ENCODE peak calls at places on chromosomes 12 and 14, in four cellular contexts. T is foreskin fibroblast, A is uterus, M is IMR-90. H is an unnamed sample.

GRCh38 chr12:51371295-51371953 is 19.8 kb downstream of the GALNT6 start:
- DNase-seq in T (peak), A (peak), M (peak), H (peak)

GRCh38 chr14:58199726-58200479 is at the start of gene ACTR10:
- DNase-seq in T (peak), A (peak), M (peak), H (peak)

GRCh38 chr12:79514730-79515525 is 175.8 kb downstream of the PAWR start:
- DNase-seq in T (peak), A (no peak), M (peak), H (no peak)

GRCh38 chr14:101109347-101109638 is 205.8 kb upstream of the RTL1 start:
- DNase-seq in T (no peak), A (no peak), M (no peak), H (no peak)

GRCh38 chr14:103296007-103296406 is 38.0 kb upstream of the EIF5 start:
- DNase-seq in T (peak), A (no peak), M (peak), H (peak)

GRCh38 chr14:64857979-64858740 is 21.5 kb downstream of the SPTB start:
- DNase-seq in T (no peak), A (no peak), M (no peak), H (no peak)

GRCh38 chr12:127083028-127083949 is 1183.7 kb upstream of the TMEM132C start:
- DNase-seq in T (peak), A (peak), M (peak), H (peak)

GRCh38 chr12:11653215-11653753 is 3.8 kb downstream of the ETV6 start:
- DNase-seq in T (no peak), A (no peak), M (peak), H (no peak)

GRCh38 chr12:91935299-91935698 is 210.3 kb downstream of the BTG1 start:
- DNase-seq in T (no peak), A (no peak), M (no peak), H (no peak)

GRCh38 chr12:14994610-14995009 is 21.8 kb downstream of the PDE6H start:
- DNase-seq in T (no peak), A (no peak), M (peak), H (no peak)

GRCh38 chr14:54487771-54488170 is 1.0 kb downstream of the GMFB start:
- DNase-seq in T (peak), A (no peak), M (peak), H (no peak)

DNA sequence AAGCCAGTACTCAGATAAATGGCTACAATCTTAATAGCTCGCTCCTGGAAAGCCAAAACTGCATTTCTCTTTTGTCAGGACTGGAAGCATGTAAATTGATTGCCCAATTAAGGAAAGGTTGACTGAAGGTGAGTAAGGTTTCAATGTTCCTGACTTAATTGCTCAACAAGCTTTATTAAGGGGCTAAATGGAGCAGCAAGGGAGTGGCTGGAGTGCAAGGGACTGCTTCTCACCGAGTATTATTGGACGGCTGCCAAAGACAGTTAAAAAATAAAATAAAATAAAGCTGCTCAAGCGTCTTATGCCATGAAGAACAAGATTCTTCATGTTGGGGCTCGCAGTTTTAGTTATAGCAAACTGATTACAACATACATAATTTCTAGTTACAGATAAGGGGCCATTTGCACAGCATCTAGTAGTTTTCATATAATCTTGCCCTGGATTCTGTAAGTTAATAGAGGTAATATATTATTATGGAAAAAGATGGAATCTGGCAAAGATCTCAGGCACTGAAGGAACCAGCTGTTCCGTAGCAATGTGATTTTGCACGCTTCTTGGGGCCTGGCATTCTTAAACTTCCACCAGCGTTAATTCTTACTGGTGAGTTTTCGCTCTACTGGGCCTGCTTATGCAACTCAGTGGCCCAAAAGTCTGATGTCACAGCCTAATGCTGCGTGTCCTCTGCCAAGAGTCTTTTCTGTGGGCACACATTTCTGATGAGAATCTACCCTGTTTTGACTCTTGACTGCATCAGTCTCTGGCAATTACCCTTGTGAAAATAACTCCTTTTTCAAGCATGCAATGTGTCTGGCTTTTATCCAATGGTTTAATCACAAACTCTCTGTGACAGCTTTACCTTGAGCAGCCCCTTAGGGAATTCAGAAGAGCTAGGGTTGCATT is 108.5 kb downstream of the SLC38A1 start:
- DNase-seq in T (peak), A (peak), M (peak), H (no peak)
- H3K4me3 ChIP-seq in T (no peak), A (no peak), M (no peak), H (no peak)

GRCh38 chr14:104827173-104828055 is 26.5 kb downstream of the ZBTB42 start:
- DNase-seq in T (no peak), A (peak), M (peak), H (no peak)
- H3K4me3 ChIP-seq in T (peak), A (peak), M (peak), H (peak)

DNA sequence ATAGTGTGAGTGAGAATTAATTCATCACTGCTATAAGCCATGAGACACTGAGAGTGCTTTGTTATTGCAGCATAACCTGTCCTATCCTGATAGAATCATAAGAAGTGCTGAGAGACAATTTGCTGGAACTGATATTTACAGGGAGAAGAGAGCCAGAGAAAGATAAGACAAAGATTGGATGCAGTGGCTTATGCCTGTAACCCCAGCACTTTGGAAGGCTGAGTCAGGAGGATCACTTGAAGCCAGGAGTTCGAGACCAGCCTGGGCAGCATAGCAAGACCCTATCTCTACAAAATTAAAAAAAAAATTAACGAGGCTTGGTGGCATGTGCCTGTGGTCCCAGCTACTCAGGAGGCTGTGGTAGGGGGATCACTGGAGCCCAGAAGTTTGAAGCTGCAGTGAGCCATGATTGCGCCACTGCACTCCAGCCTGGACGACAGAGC is 3.0 kb upstream of the P2RX7 start:
- DNase-seq in T (no peak), A (no peak), M (no peak), H (no peak)
- H3K4me3 ChIP-seq in T (no peak), A (no peak), M (no peak), H (no peak)

GRCh38 chr12:64696065-64696741 is 63.0 kb downstream of the GNS start:
- DNase-seq in T (no peak), A (no peak), M (peak), H (no peak)
- H3K4me3 ChIP-seq in T (no peak), A (no peak), M (no peak), H (no peak)

DNA sequence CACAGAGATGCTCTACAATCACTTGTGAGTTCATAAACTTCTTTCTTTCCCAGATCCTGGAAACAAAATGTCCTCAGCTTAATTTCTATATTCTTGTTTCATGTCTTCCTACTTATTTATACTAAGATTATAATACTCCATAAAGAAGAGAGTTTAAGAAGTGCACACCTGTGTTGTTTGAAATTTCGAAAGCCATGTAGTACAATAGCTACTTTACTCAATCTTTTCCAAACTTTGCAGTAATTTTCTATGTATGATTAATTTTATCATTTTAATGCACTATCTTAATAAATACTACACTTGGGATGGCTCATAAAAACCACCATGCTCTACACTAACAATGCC is 300 bp upstream of the TTC5 start:
- DNase-seq in T (no peak), A (no peak), M (no peak), H (no peak)
- H3K4me3 ChIP-seq in T (peak), A (peak), M (no peak), H (peak)

GRCh38 chr12:77435446-77436091 is 370.2 kb upstream of the E2F7 start:
- DNase-seq in T (no peak), A (no peak), M (no peak), H (no peak)

GRCh38 chr12:77439749-77440148 is 374.4 kb upstream of the E2F7 start:
- DNase-seq in T (no peak), A (no peak), M (no peak), H (no peak)

GRCh38 chr12:77438639-77439038 is 373.3 kb upstream of the E2F7 start:
- DNase-seq in T (no peak), A (no peak), M (no peak), H (no peak)

DNA sequence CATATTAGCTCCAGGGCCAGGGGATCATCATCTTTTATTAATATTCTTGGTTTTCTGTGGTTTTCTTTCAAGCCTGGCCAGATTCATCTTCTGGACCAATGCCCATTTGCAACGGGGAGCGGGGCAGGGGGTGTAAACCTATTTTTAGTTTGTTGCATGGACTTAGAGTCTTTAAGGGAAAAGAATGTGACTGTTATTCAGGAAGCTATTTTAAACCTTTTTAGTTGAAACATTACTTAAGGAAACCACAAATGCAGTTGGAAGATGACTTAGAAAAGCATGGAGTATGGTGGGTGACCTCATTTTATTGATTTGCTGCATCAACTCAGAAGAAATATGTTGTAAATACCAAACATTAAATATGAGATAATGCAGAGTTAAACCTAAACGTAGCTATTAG is 368.4 kb upstream of the E2F7 start:
- DNase-seq in T (no peak), A (no peak), M (peak), H (peak)
- H3K4me3 ChIP-seq in T (no peak), A (no peak), M (no peak), H (no peak)

GRCh38 chr12:54005853-54006699 is 2.7 kb upstream of the HOXC8 start:
- DNase-seq in T (peak), A (peak), M (peak), H (peak)
- H3K4me3 ChIP-seq in T (no peak), A (no peak), M (no peak), H (no peak)